ENCODE peak calls at places on chromosomes 6 and 20, in five cellular contexts. One of them, this sample, is unnamed.

GRCh38 chr20:13735829-13736228 is 48.9 kb downstream of the ESF1 start:
- DNase-seq in Panc1: no peak
- DNase-seq in endothelial cell: no peak
- DNase-seq in cardiac fibroblast: no peak
- DNase-seq in astrocyte of the cerebellum: no peak
- DNase-seq in this sample: no peak

GRCh38 chr6:15107644-15108382 is 138.1 kb upstream of the JARID2 start:
- DNase-seq in endothelial cell: no peak
- DNase-seq in astrocyte of the cerebellum: no peak
- DNase-seq in Panc1: no peak
- DNase-seq in cardiac fibroblast: no peak
- DNase-seq in this sample: no peak

GRCh38 chr20:32436968-32437367 is 78.8 kb downstream of the ASXL1 start:
- DNase-seq in cardiac fibroblast: no peak
- DNase-seq in Panc1: no peak
- DNase-seq in endothelial cell: no peak
- DNase-seq in astrocyte of the cerebellum: no peak
- DNase-seq in this sample: no peak

GRCh38 chr6:154292066-154292465 is 64.5 kb downstream of the IPCEF1 start:
- DNase-seq in astrocyte of the cerebellum: no peak
- DNase-seq in Panc1: no peak
- DNase-seq in endothelial cell: no peak
- DNase-seq in cardiac fibroblast: no peak
- DNase-seq in this sample: no peak

GRCh38 chr20:46311039-46311650 is 2.8 kb upstream of the CDH22 start:
- DNase-seq in endothelial cell: no peak
- DNase-seq in Panc1: no peak
- DNase-seq in cardiac fibroblast: no peak
- DNase-seq in astrocyte of the cerebellum: no peak
- DNase-seq in this sample: no peak

GRCh38 chr6:161949531-161949930 is 675.7 kb upstream of the AGPAT4 start:
- DNase-seq in cardiac fibroblast: no peak
- DNase-seq in Panc1: no peak
- DNase-seq in endothelial cell: no peak
- DNase-seq in astrocyte of the cerebellum: no peak
- DNase-seq in this sample: no peak

GRCh38 chr6:163585932-163586437 is 171.5 kb downstream of the QKI start:
- DNase-seq in Panc1: no peak
- DNase-seq in astrocyte of the cerebellum: peak
- DNase-seq in endothelial cell: no peak
- DNase-seq in cardiac fibroblast: peak
- DNase-seq in this sample: peak

GRCh38 chr6:2945069-2945452 is 26.3 kb downstream of the SERPINB6 start:
- DNase-seq in Panc1: no peak
- DNase-seq in astrocyte of the cerebellum: no peak
- DNase-seq in cardiac fibroblast: no peak
- DNase-seq in endothelial cell: no peak
- DNase-seq in this sample: no peak

GRCh38 chr6:33694977-33695376 is 16.5 kb downstream of the UQCC2 start:
- DNase-seq in Panc1: no peak
- DNase-seq in endothelial cell: no peak
- DNase-seq in cardiac fibroblast: no peak
- DNase-seq in astrocyte of the cerebellum: no peak
- DNase-seq in this sample: no peak

GRCh38 chr6:3894535-3895302 is 45.5 kb downstream of the FAM50B start:
- DNase-seq in endothelial cell: no peak
- DNase-seq in Panc1: no peak
- DNase-seq in astrocyte of the cerebellum: no peak
- DNase-seq in cardiac fibroblast: no peak
- DNase-seq in this sample: no peak

GRCh38 chr6:8195040-8195713 is 92.8 kb upstream of the EEF1E1 start:
- DNase-seq in cardiac fibroblast: no peak
- DNase-seq in Panc1: no peak
- DNase-seq in astrocyte of the cerebellum: no peak
- DNase-seq in endothelial cell: peak
- DNase-seq in this sample: no peak

GRCh38 chr6:109869398-109870165 is 108.5 kb upstream of the GPR6 start:
- DNase-seq in endothelial cell: no peak
- DNase-seq in astrocyte of the cerebellum: no peak
- DNase-seq in cardiac fibroblast: peak
- DNase-seq in Panc1: no peak
- DNase-seq in this sample: no peak

GRCh38 chr6:161242779-161243693 is 30.8 kb downstream of the AGPAT4 start:
- DNase-seq in cardiac fibroblast: no peak
- DNase-seq in endothelial cell: peak
- DNase-seq in Panc1: no peak
- DNase-seq in astrocyte of the cerebellum: peak
- DNase-seq in this sample: peak

GRCh38 chr6:8130399-8130798 is 28.1 kb upstream of the EEF1E1 start:
- DNase-seq in endothelial cell: no peak
- DNase-seq in Panc1: no peak
- DNase-seq in cardiac fibroblast: peak
- DNase-seq in astrocyte of the cerebellum: no peak
- DNase-seq in this sample: no peak

GRCh38 chr20:49572857-49573256 is 4.9 kb upstream of the PTGIS start:
- DNase-seq in Panc1: no peak
- DNase-seq in astrocyte of the cerebellum: no peak
- DNase-seq in cardiac fibroblast: no peak
- DNase-seq in endothelial cell: no peak
- DNase-seq in this sample: peak

GRCh38 chr6:31821301-31822037 is 6.1 kb upstream of the HSPA1B start:
- DNase-seq in endothelial cell: peak
- DNase-seq in Panc1: no peak
- DNase-seq in astrocyte of the cerebellum: no peak
- DNase-seq in cardiac fibroblast: peak
- DNase-seq in this sample: no peak

GRCh38 chr6:89347825-89348224 is 4.7 kb downstream of the UBE2J1 start:
- DNase-seq in astrocyte of the cerebellum: no peak
- DNase-seq in endothelial cell: no peak
- DNase-seq in cardiac fibroblast: no peak
- DNase-seq in Panc1: no peak
- DNase-seq in this sample: no peak

GRCh38 chr20:44031822-44032582 is 117.3 kb downstream of the TOX2 start:
- DNase-seq in cardiac fibroblast: no peak
- DNase-seq in astrocyte of the cerebellum: no peak
- DNase-seq in endothelial cell: no peak
- DNase-seq in Panc1: no peak
- DNase-seq in this sample: no peak

GRCh38 chr6:149153100-149153499 is 164.4 kb upstream of the TAB2 start:
- DNase-seq in endothelial cell: no peak
- DNase-seq in Panc1: no peak
- DNase-seq in cardiac fibroblast: no peak
- DNase-seq in astrocyte of the cerebellum: no peak
- DNase-seq in this sample: no peak

GRCh38 chr6:156618600-156619205 is 158.5 kb upstream of the ARID1B start:
- DNase-seq in Panc1: no peak
- DNase-seq in endothelial cell: no peak
- DNase-seq in astrocyte of the cerebellum: no peak
- DNase-seq in cardiac fibroblast: no peak
- DNase-seq in this sample: no peak

GRCh38 chr20:35055445-35056276 is 36.9 kb downstream of the TRPC4AP start:
- DNase-seq in astrocyte of the cerebellum: peak
- DNase-seq in Panc1: no peak
- DNase-seq in endothelial cell: no peak
- DNase-seq in cardiac fibroblast: peak
- DNase-seq in this sample: no peak

GRCh38 chr6:31407699-31408098 is 4.3 kb downstream of the MICA start:
- DNase-seq in cardiac fibroblast: peak
- DNase-seq in astrocyte of the cerebellum: peak
- DNase-seq in endothelial cell: no peak
- DNase-seq in Panc1: no peak
- DNase-seq in this sample: no peak

GRCh38 chr6:112335736-112336135 is 11.4 kb upstream of the RFPL4B start:
- DNase-seq in Panc1: no peak
- DNase-seq in endothelial cell: no peak
- DNase-seq in astrocyte of the cerebellum: no peak
- DNase-seq in cardiac fibroblast: peak
- DNase-seq in this sample: no peak

GRCh38 chr20:48827880-48828733 is at the start of gene PREX1:
- DNase-seq in Panc1: no peak
- DNase-seq in endothelial cell: peak
- DNase-seq in cardiac fibroblast: peak
- DNase-seq in astrocyte of the cerebellum: peak
- DNase-seq in this sample: peak

GRCh38 chr20:23666189-23666588 is 22.6 kb downstream of the CST4 start:
- DNase-seq in Panc1: no peak
- DNase-seq in endothelial cell: no peak
- DNase-seq in astrocyte of the cerebellum: no peak
- DNase-seq in cardiac fibroblast: peak
- DNase-seq in this sample: no peak

GRCh38 chr6:21386744-21387143 is 206.8 kb upstream of the SOX4 start:
- DNase-seq in astrocyte of the cerebellum: no peak
- DNase-seq in endothelial cell: no peak
- DNase-seq in cardiac fibroblast: no peak
- DNase-seq in Panc1: no peak
- DNase-seq in this sample: no peak

GRCh38 chr6:123016431-123017110 is 20.5 kb downstream of the CLVS2 start:
- DNase-seq in cardiac fibroblast: no peak
- DNase-seq in astrocyte of the cerebellum: no peak
- DNase-seq in Panc1: no peak
- DNase-seq in endothelial cell: no peak
- DNase-seq in this sample: no peak

GRCh38 chr20:8812818-8813217 is 256.1 kb upstream of the PLCB4 start:
- DNase-seq in astrocyte of the cerebellum: no peak
- DNase-seq in Panc1: no peak
- DNase-seq in endothelial cell: peak
- DNase-seq in cardiac fibroblast: no peak
- DNase-seq in this sample: no peak

GRCh38 chr6:102766946-102767345 is 1373.4 kb downstream of the GRIK2 start:
- DNase-seq in cardiac fibroblast: no peak
- DNase-seq in astrocyte of the cerebellum: peak
- DNase-seq in Panc1: no peak
- DNase-seq in endothelial cell: no peak
- DNase-seq in this sample: no peak

DNA sequence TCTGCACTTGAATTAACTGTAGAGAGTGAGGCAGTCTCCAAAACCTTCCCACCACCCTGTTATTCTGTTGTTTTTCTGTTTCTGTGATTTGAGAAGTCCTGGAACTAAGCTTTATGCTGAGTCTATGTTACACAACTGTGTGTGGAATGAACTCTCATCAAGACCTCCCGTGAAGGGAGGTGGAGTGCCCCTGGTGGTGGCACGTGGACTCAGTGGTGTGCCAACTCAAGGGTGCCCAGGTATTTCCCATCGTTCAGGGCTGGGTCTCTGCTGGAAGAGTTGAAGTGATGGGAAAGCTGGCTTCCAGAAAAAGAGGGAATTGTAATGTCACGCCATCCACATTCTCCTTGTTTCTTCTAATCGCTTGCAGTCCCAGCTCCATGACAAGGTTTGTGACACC is 374.2 kb downstream of the SMOC2 start:
- DNase-seq in astrocyte of the cerebellum: no peak
- DNase-seq in cardiac fibroblast: no peak
- DNase-seq in endothelial cell: no peak
- DNase-seq in Panc1: no peak
- DNase-seq in this sample: no peak
- TF ChIP-seq CTCF in astrocyte of the cerebellum: no peak
- TF ChIP-seq CTCF in cardiac fibroblast: no peak
- TF ChIP-seq CTCF in endothelial cell: peak
- TF ChIP-seq CTCF in Panc1: peak
- TF ChIP-seq CTCF in this sample: no peak

GRCh38 chr6:132587462-132587861 is 2.1 kb downstream of the TAAR5 start:
- DNase-seq in endothelial cell: no peak
- DNase-seq in astrocyte of the cerebellum: no peak
- DNase-seq in cardiac fibroblast: no peak
- DNase-seq in Panc1: no peak
- DNase-seq in this sample: no peak

GRCh38 chr6:132584698-132585097 is 4.8 kb downstream of the TAAR5 start:
- DNase-seq in astrocyte of the cerebellum: no peak
- DNase-seq in endothelial cell: no peak
- DNase-seq in cardiac fibroblast: no peak
- DNase-seq in Panc1: no peak
- DNase-seq in this sample: no peak

GRCh38 chr6:132596201-132596600 is 6.7 kb upstream of the TAAR5 start:
- DNase-seq in endothelial cell: no peak
- DNase-seq in astrocyte of the cerebellum: no peak
- DNase-seq in cardiac fibroblast: no peak
- DNase-seq in Panc1: no peak
- DNase-seq in this sample: no peak

GRCh38 chr6:132589454-132589853 is at the start of gene TAAR5:
- DNase-seq in astrocyte of the cerebellum: no peak
- DNase-seq in Panc1: no peak
- DNase-seq in cardiac fibroblast: no peak
- DNase-seq in endothelial cell: no peak
- DNase-seq in this sample: no peak

DNA sequence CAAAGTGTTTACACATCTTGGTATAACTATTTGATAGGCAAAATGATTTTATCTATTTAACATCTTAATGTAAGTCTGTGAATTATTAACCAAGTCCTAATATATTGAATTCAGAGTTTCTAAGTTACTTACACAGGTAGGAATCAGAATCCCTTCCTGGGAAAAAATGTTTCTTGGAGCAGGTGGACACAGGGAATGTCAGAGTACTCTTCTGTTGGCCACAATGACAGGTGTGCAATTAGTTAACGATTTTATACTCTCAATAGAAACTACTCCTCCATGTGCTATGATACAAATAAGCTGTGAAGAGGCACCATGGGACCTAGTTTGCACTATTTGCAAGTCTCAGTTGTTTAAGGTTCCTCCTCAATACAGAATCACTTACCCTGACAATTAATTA is 821 bp upstream of the TAAR5 start:
- DNase-seq in endothelial cell: no peak
- DNase-seq in astrocyte of the cerebellum: no peak
- DNase-seq in Panc1: no peak
- DNase-seq in cardiac fibroblast: no peak
- DNase-seq in this sample: no peak
- TF ChIP-seq CTCF in endothelial cell: no peak
- TF ChIP-seq CTCF in astrocyte of the cerebellum: no peak
- TF ChIP-seq CTCF in Panc1: no peak
- TF ChIP-seq CTCF in cardiac fibroblast: no peak
- TF ChIP-seq CTCF in this sample: no peak

GRCh38 chr20:9927224-9927623 is 88.3 kb upstream of the PAK5 start:
- DNase-seq in Panc1: no peak
- DNase-seq in astrocyte of the cerebellum: no peak
- DNase-seq in cardiac fibroblast: no peak
- DNase-seq in endothelial cell: no peak
- DNase-seq in this sample: no peak
- TF ChIP-seq CTCF in Panc1: no peak
- TF ChIP-seq CTCF in astrocyte of the cerebellum: no peak
- TF ChIP-seq CTCF in cardiac fibroblast: no peak
- TF ChIP-seq CTCF in endothelial cell: no peak
- TF ChIP-seq CTCF in this sample: no peak

GRCh38 chr20:63320041-63320511 is 27.1 kb downstream of the COL20A1 start:
- DNase-seq in Panc1: no peak
- DNase-seq in astrocyte of the cerebellum: no peak
- DNase-seq in endothelial cell: no peak
- DNase-seq in cardiac fibroblast: no peak
- DNase-seq in this sample: peak

GRCh38 chr20:63318391-63319163 is 25.6 kb downstream of the COL20A1 start:
- DNase-seq in Panc1: no peak
- DNase-seq in cardiac fibroblast: no peak
- DNase-seq in endothelial cell: no peak
- DNase-seq in astrocyte of the cerebellum: no peak
- DNase-seq in this sample: no peak

GRCh38 chr20:63317601-63318291 is 24.8 kb downstream of the COL20A1 start:
- DNase-seq in endothelial cell: no peak
- DNase-seq in Panc1: no peak
- DNase-seq in cardiac fibroblast: no peak
- DNase-seq in astrocyte of the cerebellum: no peak
- DNase-seq in this sample: no peak

GRCh38 chr20:63320616-63321147 is 27.7 kb downstream of the COL20A1 start:
- DNase-seq in astrocyte of the cerebellum: no peak
- DNase-seq in Panc1: no peak
- DNase-seq in endothelial cell: no peak
- DNase-seq in cardiac fibroblast: no peak
- DNase-seq in this sample: peak

GRCh38 chr20:63319164-63320040 is 26.4 kb downstream of the COL20A1 start:
- DNase-seq in endothelial cell: no peak
- DNase-seq in cardiac fibroblast: no peak
- DNase-seq in Panc1: no peak
- DNase-seq in astrocyte of the cerebellum: no peak
- DNase-seq in this sample: peak
- TF ChIP-seq CTCF in endothelial cell: no peak
- TF ChIP-seq CTCF in cardiac fibroblast: no peak
- TF ChIP-seq CTCF in Panc1: no peak
- TF ChIP-seq CTCF in astrocyte of the cerebellum: no peak
- TF ChIP-seq CTCF in this sample: no peak

This sample was measured in CD14-positive monocyte.